ENCODE peak calls at places on chromosomes 4 and X, in seven cellular contexts. N, A, K, D, Z, G and T are unnamed samples.

GRCh38 chr4:149959391-149959790 is 118.9 kb upstream of the DCLK2 start:
- DNase-seq in N (no peak), A (no peak), K (no peak), D (no peak), Z (no peak), G (no peak), T (no peak)

GRCh38 chrX:17020371-17020770 is 73.9 kb downstream of the REPS2 start:
- DNase-seq in N (no peak), A (no peak), K (no peak), D (no peak), Z (no peak), G (no peak), T (no peak)

GRCh38 chr4:177005801-177006230 is 213.1 kb upstream of the VEGFC start:
- DNase-seq in N (no peak), A (no peak), K (no peak), D (no peak), Z (peak), G (peak), T (no peak)

GRCh38 chr4:122766353-122766705 is 33.8 kb downstream of the BBS12 start:
- DNase-seq in N (no peak), A (no peak), K (no peak), D (no peak), Z (no peak), G (no peak), T (no peak)

GRCh38 chr4:13313856-13314255 is 170.3 kb downstream of the RAB28 start:
- DNase-seq in N (no peak), A (no peak), K (no peak), D (no peak), Z (no peak), G (peak), T (no peak)

GRCh38 chr4:53476232-53477037 is 99.0 kb downstream of the FIP1L1 start:
- DNase-seq in N (no peak), A (no peak), K (no peak), D (no peak), Z (no peak), G (peak), T (no peak)

GRCh38 chr4:69104719-69105275 is 8.5 kb downstream of the UGT2B7 start:
- DNase-seq in N (no peak), A (no peak), K (no peak), D (no peak), Z (no peak), G (no peak), T (no peak)

GRCh38 chrX:44842555-44843317 is 1.1 kb upstream of the DUSP21 start:
- DNase-seq in N (no peak), A (no peak), K (no peak), D (no peak), Z (peak), G (no peak), T (no peak)

GRCh38 chr4:138677651-138678202 is 337.9 kb upstream of the NOCT start:
- DNase-seq in N (no peak), A (no peak), K (no peak), D (no peak), Z (no peak), G (peak), T (no peak)

GRCh38 chr4:65747386-65747785 is 77.1 kb upstream of the EPHA5 start:
- DNase-seq in N (no peak), A (no peak), K (no peak), D (no peak), Z (no peak), G (no peak), T (no peak)

GRCh38 chr4:173584506-173584905 is 54.5 kb upstream of the HAND2 start:
- DNase-seq in N (no peak), A (no peak), K (no peak), D (no peak), Z (no peak), G (no peak), T (no peak)

GRCh38 chr4:3399277-3400194 is 42.2 kb upstream of the HGFAC start:
- DNase-seq in N (no peak), A (no peak), K (no peak), D (no peak), Z (no peak), G (no peak), T (no peak)

GRCh38 chrX:151396042-151396826 is 772 bp upstream of the VMA21 start:
- DNase-seq in N (peak), A (peak), K (no peak), D (peak), Z (peak), G (peak), T (peak)

GRCh38 chr4:38290360-38290759 is 330.2 kb downstream of the PTTG2 start:
- DNase-seq in N (no peak), A (no peak), K (no peak), D (no peak), Z (no peak), G (peak), T (no peak)

GRCh38 chr4:22237846-22238513 is 277.9 kb downstream of the ADGRA3 start:
- DNase-seq in N (peak), A (no peak), K (no peak), D (no peak), Z (no peak), G (no peak), T (no peak)

GRCh38 chrX:45379186-45379585 is 178.5 kb upstream of the DIPK2B start:
- DNase-seq in N (no peak), A (no peak), K (no peak), D (no peak), Z (no peak), G (no peak), T (no peak)

GRCh38 chr4:171007618-171008390 is 805.4 kb upstream of the GALNTL6 start:
- DNase-seq in N (no peak), A (no peak), K (no peak), D (no peak), Z (no peak), G (no peak), T (no peak)

GRCh38 chr4:79334783-79335182 is 8.9 kb upstream of the NAA11 start:
- DNase-seq in N (no peak), A (no peak), K (no peak), D (no peak), Z (no peak), G (no peak), T (no peak)

GRCh38 chr4:158710814-158711213 is 12.4 kb downstream of the PPID start:
- DNase-seq in N (no peak), A (no peak), K (no peak), D (no peak), Z (no peak), G (peak), T (no peak)
- TF ChIP-seq CTCF in N (no peak), A (no peak), K (peak), D (no peak), Z (peak), G (peak), T (no peak)

GRCh38 chrX:8845060-8845459 is 43.9 kb upstream of the FAM9A start:
- DNase-seq in N (no peak), A (no peak), K (no peak), D (no peak), Z (no peak), G (peak), T (no peak)
- TF ChIP-seq CTCF in N (no peak), A (no peak), K (no peak), D (no peak), Z (peak), G (peak), T (no peak)

DNA sequence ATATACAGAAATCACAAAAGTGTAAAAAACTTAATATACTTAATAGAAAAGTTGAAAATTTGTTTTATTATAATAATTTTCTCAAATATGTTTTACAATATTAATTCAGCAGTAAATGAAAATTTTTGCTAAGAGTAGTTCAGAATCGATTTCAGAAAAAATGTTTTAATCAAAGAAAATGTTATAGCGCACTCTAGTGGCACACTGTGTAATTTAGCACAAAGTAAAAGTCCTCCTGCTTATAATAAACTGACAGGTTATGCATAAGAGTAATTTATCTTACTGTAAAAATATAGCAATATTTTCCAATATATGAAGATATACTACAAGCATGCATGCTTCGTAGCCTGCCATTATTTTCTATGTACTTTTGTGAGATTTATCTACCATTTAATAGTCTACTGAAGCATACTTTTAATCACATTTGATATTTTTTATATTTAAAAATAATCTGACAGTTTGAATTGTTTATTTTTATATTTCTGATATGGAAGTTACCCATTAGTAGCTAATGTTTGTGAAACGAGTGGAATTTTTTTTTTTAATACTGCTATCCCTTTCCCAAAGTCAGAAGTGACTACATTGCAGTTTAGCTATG is 217.9 kb upstream of the KLHL4 start:
- DNase-seq in N (no peak), A (no peak), K (no peak), D (no peak), Z (no peak), G (peak), T (no peak)
- TF ChIP-seq CTCF in N (no peak), A (no peak), K (peak), D (peak), Z (peak), G (peak), T (peak)

DNA sequence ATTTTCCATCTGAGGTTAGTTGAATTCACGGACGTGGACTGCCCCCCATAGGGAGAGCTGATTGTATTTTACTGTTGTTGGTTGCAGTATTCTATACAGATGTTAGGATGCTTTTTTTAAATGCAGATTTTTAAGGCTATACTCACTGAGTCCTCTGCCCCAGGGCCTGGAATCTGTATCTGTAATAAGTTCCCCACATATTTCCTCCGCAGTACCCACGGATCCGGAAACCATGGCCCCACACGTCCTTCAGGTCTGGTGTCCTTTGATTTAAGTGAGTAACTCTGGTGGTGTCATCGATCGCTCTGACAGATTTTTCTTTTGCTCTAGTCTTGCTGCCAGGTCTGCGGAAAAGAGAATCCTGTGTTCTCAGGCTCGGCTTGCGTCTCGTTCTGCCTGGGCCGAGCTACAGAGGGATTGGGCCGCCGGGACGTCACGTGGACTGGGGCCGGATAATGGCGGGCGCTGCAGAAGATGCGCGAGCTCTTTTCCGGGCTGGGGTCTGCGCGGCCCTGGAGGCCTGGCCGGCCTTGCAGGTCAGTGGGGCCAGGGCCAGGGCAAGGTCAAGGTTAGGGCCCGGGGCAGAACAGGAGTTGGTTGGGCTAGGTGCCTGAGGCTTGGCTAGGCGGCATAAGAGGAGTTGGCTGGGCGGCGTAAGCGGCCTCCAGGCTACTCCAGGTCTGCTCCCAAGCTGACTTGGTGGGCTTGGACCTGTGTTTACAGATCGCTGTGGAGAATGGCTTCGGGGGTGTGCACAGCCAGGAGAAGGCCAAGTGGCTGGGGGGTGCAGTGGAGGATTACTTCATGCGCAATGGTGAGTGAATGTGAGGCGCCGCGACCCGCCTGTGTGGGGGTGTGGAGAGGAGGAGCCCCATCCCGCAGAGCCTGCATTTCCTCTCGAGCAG is at the start of gene TSR2:
- DNase-seq in N (peak), A (peak), K (peak), D (peak), Z (peak), G (peak), T (peak)
- TF ChIP-seq CTCF in N (no peak), A (peak), K (no peak), D (no peak), Z (no peak), G (peak), T (no peak)

GRCh38 chr4:94444771-94445170 is 7.0 kb upstream of the PDLIM5 start:
- DNase-seq in N (no peak), A (no peak), K (no peak), D (no peak), Z (no peak), G (peak), T (no peak)
- TF ChIP-seq CTCF in N (no peak), A (no peak), K (no peak), D (no peak), Z (no peak), G (no peak), T (no peak)